ENCODE peak calls at places on chromosomes 5 and 9, in seven cellular contexts. Z is hepatocyte; X is pancreas; C is small intestine; B is effector memory CD4-positive, alpha-beta T cell; O is body of pancreas; J is transverse colon. L is an unnamed sample. For H3K4me1, the result is how much of the 10 kb centered on the place peaks cover.

GRCh38 chr5:96648023-96648422 is 14.2 kb upstream of the CAST start:
- DNase-seq in Z (no peak), X (no peak), C (no peak), B (no peak), O (no peak), J (no peak), L (no peak)

GRCh38 chr9:83642784-83643183 is 19.8 kb downstream of the IDNK start:
- DNase-seq in Z (no peak), X (no peak), C (no peak), B (no peak), O (no peak), J (no peak), L (no peak)

GRCh38 chr5:140553657-140554056 is 3.6 kb downstream of the SRA1 start:
- DNase-seq in Z (no peak), X (no peak), C (no peak), B (no peak), O (no peak), J (no peak), L (no peak)

GRCh38 chr9:93061260-93061751 is 2.8 kb downstream of the SUSD3 start:
- DNase-seq in Z (no peak), X (no peak), C (no peak), B (no peak), O (no peak), J (no peak), L (no peak)

GRCh38 chr5:65076251-65076869 is 307.6 kb downstream of the CWC27 start:
- DNase-seq in Z (peak), X (peak), C (peak), B (peak), O (peak), J (peak), L (peak)

GRCh38 chr5:129963359-129963758 is 59.1 kb downstream of the CHSY3 start:
- DNase-seq in Z (peak), X (no peak), C (no peak), B (no peak), O (no peak), J (no peak), L (no peak)

GRCh38 chr5:134029156-134029555 is 24.4 kb upstream of the VDAC1 start:
- DNase-seq in Z (peak), X (no peak), C (peak), B (no peak), O (no peak), J (no peak), L (no peak)

GRCh38 chr5:8721536-8721935 is 824.3 kb downstream of the SEMA5A start:
- DNase-seq in Z (no peak), X (peak), C (no peak), B (no peak), O (peak), J (no peak), L (no peak)

GRCh38 chr5:177362102-177362868 is 4.6 kb downstream of the RGS14 start:
- DNase-seq in Z (no peak), X (no peak), C (no peak), B (peak), O (no peak), J (no peak), L (no peak)

GRCh38 chr5:154191467-154192261 is 1.1 kb downstream of the GALNT10 start:
- DNase-seq in Z (peak), X (no peak), C (no peak), B (no peak), O (no peak), J (no peak), L (no peak)

GRCh38 chr5:134083517-134083916 is 31.0 kb upstream of the TCF7 start:
- DNase-seq in Z (no peak), X (no peak), C (no peak), B (no peak), O (no peak), J (no peak), L (no peak)

GRCh38 chr9:133424187-133424586 is 2.0 kb downstream of the ADAMTS13 start:
- DNase-seq in Z (no peak), X (no peak), C (no peak), B (no peak), O (no peak), J (no peak), L (no peak)

GRCh38 chr9:79390077-79390673 is 181.6 kb upstream of the TLE4 start:
- DNase-seq in Z (peak), X (no peak), C (no peak), B (no peak), O (no peak), J (no peak), L (no peak)

GRCh38 chr5:51242453-51242852 is 140.8 kb upstream of the ISL1 start:
- DNase-seq in Z (no peak), X (no peak), C (no peak), B (no peak), O (no peak), J (no peak), L (no peak)

GRCh38 chr9:12253941-12254340 is 439.2 kb upstream of the TYRP1 start:
- DNase-seq in Z (no peak), X (no peak), C (no peak), B (no peak), O (no peak), J (no peak), L (no peak)

GRCh38 chr5:76960004-76960625 is 7.3 kb downstream of the CRHBP start:
- DNase-seq in Z (no peak), X (no peak), C (no peak), B (no peak), O (no peak), J (no peak), L (no peak)

GRCh38 chr5:181189363-181189961 is 15.5 kb downstream of the TRIM7 start:
- DNase-seq in Z (peak), X (no peak), C (peak), B (peak), O (no peak), J (peak), L (peak)

GRCh38 chr5:72248352-72249032 is 71.5 kb downstream of the MRPS27 start:
- DNase-seq in Z (peak), X (peak), C (peak), B (no peak), O (peak), J (peak), L (peak)

GRCh38 chr5:149310947-149311675 is 34.2 kb upstream of the GRPEL2 start:
- DNase-seq in Z (peak), X (no peak), C (no peak), B (no peak), O (no peak), J (no peak), L (peak)

GRCh38 chr5:172641359-172642045 is 439 bp downstream of the NEURL1B start:
- DNase-seq in Z (no peak), X (no peak), C (no peak), B (no peak), O (no peak), J (no peak), L (peak)

GRCh38 chr9:32348289-32348688 is 36.2 kb upstream of the ACO1 start:
- DNase-seq in Z (no peak), X (no peak), C (no peak), B (no peak), O (no peak), J (no peak), L (no peak)

GRCh38 chr9:26945591-26945990 is 1.5 kb downstream of the PLAA start:
- DNase-seq in Z (no peak), X (no peak), C (no peak), B (no peak), O (no peak), J (no peak), L (no peak)

GRCh38 chr5:33075731-33076130 is 364.6 kb downstream of the NPR3 start:
- DNase-seq in Z (no peak), X (no peak), C (no peak), B (no peak), O (no peak), J (no peak), L (no peak)

DNA sequence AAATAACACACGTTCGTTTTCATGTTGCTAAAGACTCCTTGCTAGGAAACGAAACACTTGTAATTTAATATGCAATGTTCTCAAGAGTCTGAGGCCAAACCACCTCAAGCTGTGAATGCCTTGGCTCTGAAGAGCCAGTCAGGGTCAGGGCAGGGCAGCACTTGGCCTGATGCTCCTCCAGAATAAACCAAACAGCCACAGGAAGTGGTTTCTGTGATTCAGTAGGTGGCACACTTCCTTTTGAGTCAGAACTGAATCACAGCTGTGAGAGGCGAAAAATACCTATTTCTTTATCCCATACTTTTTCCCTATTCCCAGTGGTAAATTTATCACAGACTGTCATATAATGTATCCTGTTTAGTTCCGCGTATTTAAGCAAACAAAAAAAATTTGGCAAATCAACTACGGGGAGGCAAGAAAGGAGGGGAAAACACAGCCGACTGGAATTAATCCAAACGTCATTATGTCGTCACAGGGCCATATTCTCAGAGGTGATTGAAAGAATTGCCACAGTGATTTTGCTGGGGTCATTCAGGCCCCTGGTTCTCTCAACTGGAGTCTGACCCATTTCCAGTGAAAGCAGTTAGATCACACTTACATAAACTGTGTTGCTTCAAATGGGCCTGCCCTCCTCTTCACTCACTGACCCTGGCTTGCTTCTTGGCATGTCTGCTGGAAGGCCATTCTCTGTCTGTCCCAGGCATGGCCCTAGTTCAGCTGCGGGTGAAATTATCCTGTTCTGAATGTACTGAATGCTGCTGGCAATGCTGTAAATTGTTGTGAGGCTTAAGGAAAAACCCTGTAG is 71.2 kb downstream of the ARRDC3 start:
- DNase-seq in Z (peak), X (peak), C (peak), B (peak), O (peak), J (peak), L (peak)
- H3K27ac ChIP-seq in Z (peak), X (no peak), C (no peak), B (peak), O (peak), J (peak), L (peak)

GRCh38 chr5:1666812-1667588 is 132.6 kb downstream of the MRPL36 start:
- DNase-seq in Z (peak), X (no peak), C (no peak), B (no peak), O (peak), J (peak), L (peak)

GRCh38 chr5:1666221-1666620 is 133.4 kb downstream of the MRPL36 start:
- DNase-seq in Z (no peak), X (no peak), C (no peak), B (no peak), O (no peak), J (no peak), L (no peak)

GRCh38 chr5:1669276-1670155 is 130.1 kb downstream of the MRPL36 start:
- DNase-seq in Z (no peak), X (no peak), C (no peak), B (no peak), O (no peak), J (no peak), L (no peak)

GRCh38 chr5:1668141-1668721 is 131.4 kb downstream of the MRPL36 start:
- DNase-seq in Z (peak), X (peak), C (no peak), B (no peak), O (peak), J (no peak), L (no peak)

GRCh38 chr5:1667648-1668140 is 131.9 kb downstream of the MRPL36 start:
- DNase-seq in Z (no peak), X (no peak), C (no peak), B (no peak), O (no peak), J (no peak), L (no peak)
- H3K4me3 ChIP-seq in Z (no peak), X (peak), C (no peak), B (no peak), O (no peak), J (no peak), L (no peak)

GRCh38 chr5:137708062-137708461 is 27.8 kb downstream of the KLHL3 start:
- DNase-seq in Z (no peak), X (no peak), C (no peak), B (no peak), O (no peak), J (no peak), L (peak)
- H3K4me1 ChIP-seq in Z (under half), X (under half), C (under half), B (under half), O (under half), J (under half), L (under half)

GRCh38 chr5:74256947-74257573 is 383.5 kb downstream of the ENC1 start:
- DNase-seq in Z (no peak), X (no peak), C (no peak), B (no peak), O (no peak), J (no peak), L (no peak)

GRCh38 chr5:74255692-74256091 is 384.8 kb downstream of the ENC1 start:
- DNase-seq in Z (no peak), X (no peak), C (no peak), B (no peak), O (no peak), J (no peak), L (no peak)

GRCh38 chr5:74254257-74254656 is 386.3 kb downstream of the ENC1 start:
- DNase-seq in Z (no peak), X (no peak), C (no peak), B (no peak), O (no peak), J (no peak), L (no peak)

GRCh38 chr5:74259572-74259971 is 381.0 kb downstream of the ENC1 start:
- DNase-seq in Z (no peak), X (no peak), C (no peak), B (no peak), O (no peak), J (no peak), L (no peak)

GRCh38 chr5:74257645-74258328 is 382.7 kb downstream of the ENC1 start:
- DNase-seq in Z (peak), X (peak), C (peak), B (no peak), O (peak), J (peak), L (peak)
- H3K27ac ChIP-seq in Z (peak), X (no peak), C (no peak), B (no peak), O (peak), J (peak), L (peak)

L was measured in thyroid gland.